ENCODE peak calls at places on chromosomes 12 and 14, in seven cellular contexts. One of them, this sample, is unnamed.

GRCh38 chr12:14846042-14846587 is 2.8 kb upstream of the ART4 start:
- DNase-seq in CD8-positive, alpha-beta T cell: no peak
- DNase-seq in endothelial cell: no peak
- DNase-seq in RKO: no peak
- DNase-seq in substantia nigra: no peak
- DNase-seq in ACHN: no peak
- DNase-seq in tibial artery: no peak
- DNase-seq in this sample: no peak

GRCh38 chr14:26199599-26200370 is 398.0 kb downstream of the NOVA1 start:
- DNase-seq in CD8-positive, alpha-beta T cell: no peak
- DNase-seq in endothelial cell: no peak
- DNase-seq in RKO: no peak
- DNase-seq in substantia nigra: no peak
- DNase-seq in ACHN: peak; percentile 40
- DNase-seq in tibial artery: no peak
- DNase-seq in this sample: peak; percentile 75

GRCh38 chr14:106277503-106277902 is 751.1 kb downstream of the TMEM121 start:
- DNase-seq in CD8-positive, alpha-beta T cell: peak; percentile 44
- DNase-seq in endothelial cell: no peak
- DNase-seq in RKO: peak; percentile 17
- DNase-seq in substantia nigra: no peak
- DNase-seq in ACHN: peak; percentile 22
- DNase-seq in tibial artery: no peak
- DNase-seq in this sample: peak; percentile 17

GRCh38 chr14:26323781-26324363 is 274.0 kb downstream of the NOVA1 start:
- DNase-seq in CD8-positive, alpha-beta T cell: no peak
- DNase-seq in endothelial cell: no peak
- DNase-seq in RKO: no peak
- DNase-seq in substantia nigra: no peak
- DNase-seq in ACHN: no peak
- DNase-seq in tibial artery: no peak
- DNase-seq in this sample: no peak

GRCh38 chr12:114911196-114911595 is 227.2 kb upstream of the TBX3 start:
- DNase-seq in CD8-positive, alpha-beta T cell: no peak
- DNase-seq in endothelial cell: no peak
- DNase-seq in RKO: no peak
- DNase-seq in substantia nigra: no peak
- DNase-seq in ACHN: no peak
- DNase-seq in tibial artery: no peak
- DNase-seq in this sample: no peak

GRCh38 chr14:70257526-70257925 is 68.8 kb upstream of the SLC8A3 start:
- DNase-seq in CD8-positive, alpha-beta T cell: no peak
- DNase-seq in endothelial cell: peak; percentile 28
- DNase-seq in RKO: peak; percentile 16
- DNase-seq in substantia nigra: no peak
- DNase-seq in ACHN: peak; percentile 7
- DNase-seq in tibial artery: no peak
- DNase-seq in this sample: peak; percentile 25

GRCh38 chr12:66066929-66067281 is 63.6 kb downstream of the LLPH start:
- DNase-seq in CD8-positive, alpha-beta T cell: no peak
- DNase-seq in endothelial cell: no peak
- DNase-seq in RKO: no peak
- DNase-seq in substantia nigra: no peak
- DNase-seq in ACHN: no peak
- DNase-seq in tibial artery: no peak
- DNase-seq in this sample: no peak

GRCh38 chr14:54600685-54601084 is 33.8 kb downstream of the SAMD4A start:
- DNase-seq in CD8-positive, alpha-beta T cell: no peak
- DNase-seq in endothelial cell: no peak
- DNase-seq in RKO: no peak
- DNase-seq in substantia nigra: no peak
- DNase-seq in ACHN: no peak
- DNase-seq in tibial artery: no peak
- DNase-seq in this sample: no peak

GRCh38 chr12:2756756-2757155 is 38.0 kb upstream of the FKBP4 start:
- DNase-seq in CD8-positive, alpha-beta T cell: no peak
- DNase-seq in endothelial cell: no peak
- DNase-seq in RKO: no peak
- DNase-seq in substantia nigra: no peak
- DNase-seq in ACHN: no peak
- DNase-seq in tibial artery: no peak
- DNase-seq in this sample: no peak

GRCh38 chr14:97948841-97949240 is 1151.7 kb downstream of the VRK1 start:
- DNase-seq in CD8-positive, alpha-beta T cell: no peak
- DNase-seq in endothelial cell: no peak
- DNase-seq in RKO: no peak
- DNase-seq in substantia nigra: no peak
- DNase-seq in ACHN: no peak
- DNase-seq in tibial artery: no peak
- DNase-seq in this sample: no peak

GRCh38 chr14:106843951-106844483 is 1317.6 kb downstream of the TMEM121 start:
- DNase-seq in CD8-positive, alpha-beta T cell: no peak
- DNase-seq in endothelial cell: no peak
- DNase-seq in RKO: no peak
- DNase-seq in substantia nigra: no peak
- DNase-seq in ACHN: peak; percentile 53
- DNase-seq in tibial artery: no peak
- DNase-seq in this sample: peak; percentile 71

GRCh38 chr12:59715434-59715833 is 119.6 kb downstream of the SLC16A7 start:
- DNase-seq in CD8-positive, alpha-beta T cell: no peak
- DNase-seq in endothelial cell: no peak
- DNase-seq in RKO: no peak
- DNase-seq in substantia nigra: no peak
- DNase-seq in ACHN: no peak
- DNase-seq in tibial artery: no peak
- DNase-seq in this sample: no peak

GRCh38 chr12:12941450-12942350 is 10.3 kb downstream of the GPRC5D start:
- DNase-seq in CD8-positive, alpha-beta T cell: no peak
- DNase-seq in endothelial cell: no peak
- DNase-seq in RKO: no peak
- DNase-seq in substantia nigra: no peak
- DNase-seq in ACHN: no peak
- DNase-seq in tibial artery: no peak
- DNase-seq in this sample: no peak

GRCh38 chr12:6965714-6966113 is 4.8 kb downstream of the PHB2 start:
- DNase-seq in CD8-positive, alpha-beta T cell: no peak
- DNase-seq in endothelial cell: no peak
- DNase-seq in RKO: no peak
- DNase-seq in substantia nigra: no peak
- DNase-seq in ACHN: no peak
- DNase-seq in tibial artery: no peak
- DNase-seq in this sample: no peak

GRCh38 chr14:23430016-23430732 is 5.3 kb downstream of the MYH7 start:
- DNase-seq in CD8-positive, alpha-beta T cell: no peak
- DNase-seq in endothelial cell: no peak
- DNase-seq in RKO: no peak
- DNase-seq in substantia nigra: no peak
- DNase-seq in ACHN: no peak
- DNase-seq in tibial artery: peak; percentile 11
- DNase-seq in this sample: no peak

GRCh38 chr12:128657378-128657777 is 166.4 kb downstream of the SLC15A4 start:
- DNase-seq in CD8-positive, alpha-beta T cell: no peak
- DNase-seq in endothelial cell: no peak
- DNase-seq in RKO: no peak
- DNase-seq in substantia nigra: no peak
- DNase-seq in ACHN: no peak
- DNase-seq in tibial artery: no peak
- DNase-seq in this sample: no peak

GRCh38 chr12:130088509-130088908 is 73.8 kb upstream of the FZD10 start:
- DNase-seq in CD8-positive, alpha-beta T cell: no peak
- DNase-seq in endothelial cell: no peak
- DNase-seq in RKO: no peak
- DNase-seq in substantia nigra: no peak
- DNase-seq in ACHN: no peak
- DNase-seq in tibial artery: no peak
- DNase-seq in this sample: no peak